ENCODE peak calls at places on chromosomes 7 and 10, in nine cellular contexts. S is GM19239, A is NCI-H748 treated with DMSO at 0.1 percent for 48 hours, B is skeletal muscle cell, L is NCI-H345, J is aorta, G is AG04450, V is kidney epithelial cell, E is amygdala. O is an unnamed sample.

GRCh38 chr10:77564781-77565589 is 72.6 kb downstream of the KCNMA1 start:
- DNase-seq in S (no peak), L (no peak), G (no peak), E (no peak), V (no peak), J (peak; percentile 61), A (no peak), B (no peak), O (no peak)

GRCh38 chr10:11189581-11190376 is 172.1 kb downstream of the CELF2 start:
- DNase-seq in A (no peak), V (no peak), S (no peak), B (no peak), E (no peak), J (no peak), G (no peak), L (no peak), O (no peak)

GRCh38 chr10:29254123-29255046 is 34.5 kb upstream of the LYZL1 start:
- DNase-seq in G (no peak), J (no peak), V (no peak), E (no peak), S (no peak), A (no peak), L (no peak), B (no peak), O (no peak)

GRCh38 chr10:42998481-42999384 is 78.1 kb upstream of the RET start:
- DNase-seq in E (no peak), J (no peak), L (no peak), G (no peak), B (no peak), S (no peak), V (no peak), A (no peak), O (no peak)

GRCh38 chr7:129986600-129986999 is 33.8 kb upstream of the UBE2H start:
- DNase-seq in J (no peak), A (no peak), S (no peak), V (peak; percentile 55), B (no peak), G (no peak), E (no peak), L (no peak), O (no peak)

GRCh38 chr10:16788125-16788524 is 29.1 kb downstream of the RSU1 start:
- DNase-seq in S (no peak), V (no peak), B (no peak), J (no peak), A (no peak), L (no peak), E (no peak), G (no peak), O (no peak)

GRCh38 chr7:110442386-110442837 is 648.5 kb upstream of the LRRN3 start:
- DNase-seq in V (peak; percentile 21), S (no peak), A (peak; percentile 27), G (no peak), E (no peak), J (no peak), B (no peak), L (peak; percentile 10), O (no peak)

GRCh38 chr7:22147113-22147512 is 201.4 kb upstream of the CDCA7L start:
- DNase-seq in G (no peak), A (no peak), V (no peak), L (no peak), S (peak; percentile 2), B (no peak), E (no peak), J (no peak), O (no peak)

GRCh38 chr7:2954433-2954853 is 89.2 kb downstream of the CARD11 start:
- DNase-seq in J (peak; percentile 60), B (no peak), E (no peak), G (no peak), L (no peak), V (no peak), S (no peak), A (no peak), O (no peak)

GRCh38 chr10:60664859-60665258 is 113.4 kb upstream of the CDK1 start:
- DNase-seq in V (no peak), L (no peak), B (no peak), E (no peak), G (no peak), A (no peak), S (no peak), J (no peak), O (no peak)

GRCh38 chr10:43573250-43574034 is 974 bp downstream of the ZNF239 start:
- DNase-seq in L (no peak), E (no peak), G (no peak), S (no peak), B (no peak), V (no peak), A (no peak), J (no peak), O (no peak)

GRCh38 chr7:140689199-140690152 is 7.0 kb upstream of the NDUFB2 start:
- DNase-seq in J (no peak), S (no peak), L (no peak), E (no peak), G (no peak), B (no peak), V (no peak), A (no peak), O (no peak)

GRCh38 chr10:49649294-49649693 is 30.2 kb upstream of the C10orf53 start:
- DNase-seq in G (no peak), V (no peak), E (no peak), J (no peak), A (no peak), S (no peak), B (no peak), L (no peak), O (no peak)

GRCh38 chr10:95475827-95476481 is 85.2 kb downstream of the SORBS1 start:
- DNase-seq in G (no peak), B (no peak), E (no peak), L (peak; percentile 11), A (no peak), S (no peak), J (no peak), V (no peak), O (no peak)

GRCh38 chr10:107966817-107967216 is 802.3 kb upstream of the SORCS1 start:
- DNase-seq in E (no peak), G (no peak), L (no peak), S (no peak), A (no peak), V (no peak), J (no peak), B (peak; percentile 42), O (no peak)

GRCh38 chr7:46059308-46060020 is 138.4 kb upstream of the IGFBP3 start:
- DNase-seq in G (no peak), S (no peak), A (no peak), E (no peak), V (no peak), J (peak; percentile 80), B (no peak), L (no peak), O (no peak)

GRCh38 chr10:44775402-44775741 is 135.8 kb upstream of the TMEM72 start:
- DNase-seq in A (no peak), B (no peak), V (no peak), J (no peak), L (no peak), S (no peak), G (no peak), E (no peak), O (no peak)

GRCh38 chr7:95631545-95631944 is 35.2 kb upstream of the PDK4 start:
- DNase-seq in S (no peak), A (no peak), G (no peak), J (no peak), L (no peak), B (no peak), E (no peak), V (no peak), O (no peak)

GRCh38 chr7:140165422-140165821 is 11.4 kb downstream of the KDM7A start:
- DNase-seq in J (no peak), S (no peak), E (no peak), V (peak; percentile 75), L (no peak), B (peak; percentile 75), A (no peak), G (peak; percentile 46), O (no peak)

GRCh38 chr7:149856-150636 is 42.3 kb upstream of the FAM20C start:
- DNase-seq in V (no peak), J (peak; percentile 81), L (no peak), S (no peak), B (no peak), E (peak; percentile 62), G (no peak), A (no peak), O (peak; percentile 47)

GRCh38 chr7:79090543-79090942 is 362.9 kb downstream of the MAGI2 start:
- DNase-seq in G (no peak), L (no peak), E (no peak), J (no peak), B (no peak), A (no peak), S (no peak), V (no peak), O (no peak)

GRCh38 chr10:7817984-7818294 is 366 bp upstream of the TAF3 start:
- DNase-seq in J (no peak), A (no peak), E (no peak), L (no peak), G (no peak), B (no peak), V (no peak), S (no peak), O (no peak)

GRCh38 chr10:58919927-58920654 is 256.4 kb upstream of the PHYHIPL start:
- DNase-seq in E (no peak), S (no peak), G (peak; percentile 7), L (peak; percentile 1), V (peak; percentile 72), J (no peak), B (peak; percentile 80), A (peak; percentile 24), O (no peak)

GRCh38 chr7:25316366-25316765 is 88.1 kb upstream of the NPVF start:
- DNase-seq in E (no peak), B (no peak), J (no peak), G (no peak), S (no peak), V (no peak), L (no peak), A (no peak), O (no peak)

GRCh38 chr10:130021373-130021950 is 57.4 kb upstream of the EBF3 start:
- DNase-seq in E (no peak), L (no peak), B (peak; percentile 84), V (no peak), S (no peak), G (peak; percentile 23), A (no peak), J (no peak), O (no peak)

GRCh38 chr7:1883031-1883761 is 213.1 kb downstream of the ELFN1 start:
- DNase-seq in V (peak; percentile 81), J (no peak), A (no peak), E (no peak), S (no peak), B (peak; percentile 55), L (no peak), G (peak; percentile 16), O (peak; percentile 91)

GRCh38 chr7:88354999-88355398 is 48.3 kb upstream of the STEAP4 start:
- DNase-seq in V (no peak), J (no peak), S (no peak), E (no peak), B (no peak), G (no peak), L (no peak), A (no peak), O (no peak)

GRCh38 chr10:30637881-30638467 is 8.4 kb upstream of the LYZL2 start:
- DNase-seq in L (no peak), B (peak; percentile 81), E (no peak), A (no peak), V (peak; percentile 91), S (no peak), J (no peak), G (peak; percentile 68), O (no peak)

GRCh38 chr10:10782603-10783002 is 235.1 kb upstream of the CELF2 start:
- DNase-seq in E (no peak), A (no peak), B (no peak), L (no peak), S (no peak), G (no peak), V (peak; percentile 76), J (no peak), O (no peak)

GRCh38 chr7:69078997-69079769 is 519.1 kb upstream of the AUTS2 start:
- DNase-seq in B (no peak), L (no peak), S (no peak), E (peak; percentile 34), J (no peak), G (no peak), V (no peak), A (no peak), O (no peak)

GRCh38 chr7:45670717-45671116 is 96.5 kb downstream of the ADCY1 start:
- DNase-seq in V (no peak), A (no peak), L (no peak), B (no peak), G (no peak), J (no peak), S (no peak), E (no peak), O (no peak)